ENCODE peak calls at places on chromosomes 12 and 14, in five cellular contexts. Q, F, Z, E and K are unnamed samples.

GRCh38 chr14:70664698-70665447 is 23.2 kb downstream of the TTC9 start:
- DNase-seq in Q (no peak), F (no peak), Z (peak; percentile 66), E (no peak), K (no peak)

GRCh38 chr12:25421651-25422150 is 131.4 kb downstream of the LMNTD1 start:
- DNase-seq in Q (peak; percentile 44), F (no peak), Z (no peak), E (no peak), K (no peak)

GRCh38 chr14:35558680-35559079 is 24.7 kb downstream of the INSM2 start:
- DNase-seq in Q (no peak), F (no peak), Z (no peak), E (no peak), K (no peak)

GRCh38 chr12:32332446-32332845 is 66.9 kb upstream of the FGD4 start:
- DNase-seq in Q (no peak), F (no peak), Z (no peak), E (no peak), K (peak; percentile 82)

GRCh38 chr12:65721541-65722190 is 102.6 kb upstream of the HMGA2 start:
- DNase-seq in Q (no peak), F (no peak), Z (no peak), E (no peak), K (no peak)

GRCh38 chr12:130764475-130765185 is 48.5 kb upstream of the RIMBP2 start:
- DNase-seq in Q (peak; percentile 50), F (no peak), Z (no peak), E (peak; percentile 7), K (peak; percentile 15)

GRCh38 chr12:981176-981828 is 9.7 kb upstream of the ERC1 start:
- DNase-seq in Q (peak; percentile 48), F (no peak), Z (no peak), E (peak; percentile 82), K (peak; percentile 42)

GRCh38 chr12:112408621-112409020 is 784 bp downstream of the RPL6 start:
- DNase-seq in Q (peak; percentile 46), F (no peak), Z (no peak), E (peak; percentile 22), K (no peak)

GRCh38 chr14:101183376-101184103 is 280.0 kb upstream of the RTL1 start:
- DNase-seq in Q (no peak), F (peak; percentile 6), Z (no peak), E (no peak), K (peak; percentile 9)

GRCh38 chr14:99602054-99602787 is 1.8 kb downstream of the CCDC85C start:
- DNase-seq in Q (peak; percentile 51), F (no peak), Z (no peak), E (peak; percentile 20), K (no peak)